ENCODE peak calls at places on chromosomes 7 and 10, in nine cellular contexts. L is CD4-positive, alpha-beta T cell; E is non-pigmented ciliary epithelial cell; Y is left ventricle myocardium inferior; M is mammary epithelial cell; A is HEK293T; F is amniotic stem cell; S is NCI-H2107; Z is left lobe of liver. D is an unnamed sample.

GRCh38 chr7:1049006-1049741 is 4.8 kb downstream of the GPR146 start:
- DNase-seq in Z (peak), A (no peak), M (no peak), E (no peak), Y (no peak), S (no peak), F (no peak), L (no peak), D (no peak)

GRCh38 chr7:28020302-28020940 is 160.2 kb downstream of the JAZF1 start:
- DNase-seq in S (peak), F (no peak), E (peak), Z (peak), M (peak), Y (peak), A (peak), L (peak), D (peak)

GRCh38 chr7:20959281-20959680 is 172.6 kb upstream of the SP8 start:
- DNase-seq in L (no peak), A (no peak), E (no peak), Y (no peak), Z (no peak), M (no peak), S (no peak), F (no peak), D (no peak)

GRCh38 chr10:67520924-67521520 is 175.0 kb downstream of the CTNNA3 start:
- DNase-seq in A (peak), M (peak), E (peak), Y (no peak), Z (no peak), F (no peak), S (no peak), L (no peak), D (no peak)

GRCh38 chr10:109866995-109867635 is 56.2 kb downstream of the XPNPEP1 start:
- DNase-seq in L (no peak), Y (no peak), F (no peak), Z (no peak), A (no peak), M (no peak), E (no peak), S (no peak), D (no peak)

GRCh38 chr7:93219877-93220276 is 6.4 kb downstream of the HEPACAM2 start:
- DNase-seq in A (no peak), F (no peak), Z (no peak), Y (no peak), S (no peak), M (no peak), L (no peak), E (no peak), D (no peak)

GRCh38 chr7:79455173-79455790 is 1.8 kb upstream of the MAGI2 start:
- DNase-seq in Y (peak), M (no peak), S (no peak), E (no peak), F (no peak), A (no peak), Z (peak), L (no peak), D (no peak)

GRCh38 chr7:118826237-118826636 is 601.7 kb downstream of the ANKRD7 start:
- DNase-seq in E (no peak), F (no peak), L (no peak), Z (no peak), A (no peak), Y (no peak), M (no peak), S (no peak), D (no peak)

GRCh38 chr10:3538850-3539531 is 246.0 kb downstream of the KLF6 start:
- DNase-seq in F (peak), A (no peak), S (no peak), M (peak), Y (no peak), E (peak), L (no peak), Z (no peak), D (no peak)

GRCh38 chr7:103811997-103812396 is 177.5 kb downstream of the RELN start:
- DNase-seq in Z (no peak), L (no peak), S (no peak), E (no peak), M (peak), Y (no peak), A (no peak), F (no peak), D (no peak)

GRCh38 chr7:131604841-131605279 is 48.4 kb upstream of the PODXL start:
- DNase-seq in E (peak), F (peak), L (no peak), S (no peak), Z (no peak), A (no peak), Y (no peak), M (peak), D (no peak)

GRCh38 chr7:75691793-75692543 is 46.8 kb downstream of the HIP1 start:
- DNase-seq in Y (no peak), A (no peak), M (no peak), Z (peak), F (no peak), E (no peak), S (no peak), L (no peak), D (no peak)

GRCh38 chr7:100130608-100131453 is 4.1 kb downstream of the MBLAC1 start:
- DNase-seq in S (peak), Z (peak), F (peak), L (peak), E (no peak), Y (peak), A (peak), M (no peak), D (peak)

GRCh38 chr7:132806834-132807233 is 230.6 kb upstream of the PLXNA4 start:
- DNase-seq in L (no peak), Z (no peak), M (no peak), S (no peak), E (no peak), F (no peak), Y (no peak), A (no peak), D (no peak)

GRCh38 chr7:121909721-121910359 is 36.9 kb downstream of the PTPRZ1 start:
- DNase-seq in L (no peak), Y (no peak), S (no peak), E (no peak), A (no peak), F (no peak), Z (no peak), M (no peak), D (no peak)

GRCh38 chr7:116984917-116985316 is 31.6 kb downstream of the ST7 start:
- DNase-seq in A (peak), E (no peak), L (no peak), Y (no peak), F (no peak), M (no peak), S (no peak), Z (no peak), D (no peak)

GRCh38 chr10:113520606-113521481 is 32.0 kb upstream of the HABP2 start:
- DNase-seq in S (peak), L (no peak), Z (peak), M (peak), E (peak), A (peak), F (peak), Y (peak), D (peak)

GRCh38 chr7:103010220-103010607 is 64.4 kb downstream of the FBXL13 start:
- DNase-seq in E (no peak), Z (no peak), A (no peak), S (no peak), L (no peak), F (no peak), M (no peak), Y (no peak), D (no peak)

GRCh38 chr7:130695840-130696239 is 9.5 kb upstream of the TSGA13 start:
- DNase-seq in L (no peak), F (peak), Y (no peak), M (peak), E (peak), Z (no peak), A (peak), S (no peak), D (no peak)

GRCh38 chr7:71591876-71592275 is 459.9 kb downstream of the GALNT17 start:
- DNase-seq in A (no peak), F (no peak), M (no peak), Z (no peak), E (no peak), S (no peak), Y (no peak), L (no peak), D (no peak)

GRCh38 chr7:43108255-43109011 is 4.0 kb upstream of the HECW1 start:
- DNase-seq in M (peak), Z (peak), A (peak), L (peak), E (peak), Y (peak), S (no peak), F (no peak), D (peak)

GRCh38 chr7:29457141-29457561 is 106.5 kb upstream of the PRR15 start:
- DNase-seq in Z (no peak), E (no peak), S (no peak), M (no peak), L (no peak), Y (no peak), A (no peak), F (no peak), D (no peak)

GRCh38 chr7:27435461-27435860 is 192.9 kb downstream of the EVX1 start:
- DNase-seq in Z (no peak), F (no peak), S (no peak), A (no peak), L (no peak), E (peak), M (no peak), Y (no peak), D (no peak)

GRCh38 chr7:152419473-152420429 is 16.1 kb downstream of the KMT2C start:
- DNase-seq in Z (no peak), S (no peak), A (no peak), M (no peak), Y (no peak), L (no peak), E (no peak), F (no peak), D (no peak)

GRCh38 chr10:30831401-30831800 is 200.3 kb downstream of the ZNF438 start:
- DNase-seq in S (no peak), M (no peak), F (no peak), Z (peak), Y (no peak), E (no peak), A (no peak), L (no peak), D (no peak)

GRCh38 chr10:122468923-122469781 is 7.8 kb downstream of the HTRA1 start:
- DNase-seq in F (peak), A (no peak), M (peak), Z (peak), S (no peak), L (no peak), Y (no peak), E (peak), D (no peak)

GRCh38 chr10:19683326-19683725 is 132.9 kb upstream of the PLXDC2 start:
- DNase-seq in F (no peak), Z (no peak), A (no peak), M (no peak), Y (no peak), L (no peak), S (no peak), E (no peak), D (no peak)

GRCh38 chr10:79246606-79247275 is 100.5 kb upstream of the PPIF start:
- DNase-seq in A (no peak), E (no peak), M (no peak), Y (peak), Z (peak), F (no peak), L (no peak), S (no peak), D (peak)

GRCh38 chr7:16423761-16424160 is 2.4 kb upstream of the CRPPA start:
- DNase-seq in S (no peak), L (no peak), E (no peak), Z (no peak), A (no peak), Y (no peak), M (no peak), F (no peak), D (no peak)

GRCh38 chr7:121099572-121099971 is 111.1 kb downstream of the CPED1 start:
- DNase-seq in F (no peak), Z (no peak), A (no peak), Y (no peak), M (no peak), L (no peak), E (no peak), S (no peak), D (no peak)

GRCh38 chr10:43820663-43821062 is 172.0 kb upstream of the ZNF32 start:
- DNase-seq in M (no peak), S (no peak), F (no peak), Y (no peak), L (no peak), A (no peak), Z (no peak), E (no peak), D (no peak)

D was measured in right lobe of liver.